ENCODE peak calls at places on chromosomes 2 and 18, in four cellular contexts. P, U, N and K are unnamed samples.

GRCh38 chr2:74142340-74142739 is 5.4 kb downstream of the BOLA3 start:
- DNase-seq in P (no peak), U (no peak), N (peak), K (no peak)

GRCh38 chr18:54766631-54767030 is 61.6 kb upstream of the RAB27B start:
- DNase-seq in P (no peak), U (no peak), N (no peak), K (peak)

GRCh38 chr2:159817278-159817677 is 19.3 kb upstream of the CD302 start:
- DNase-seq in P (no peak), U (no peak), N (peak), K (no peak)

GRCh38 chr2:45922577-45922988 is 271.1 kb downstream of the PRKCE start:
- DNase-seq in P (peak), U (no peak), N (no peak), K (no peak)

GRCh38 chr2:143903172-143903856 is 616.6 kb downstream of the ZEB2 start:
- DNase-seq in P (no peak), U (no peak), N (no peak), K (peak)

GRCh38 chr2:167127135-167127534 is 238.9 kb downstream of the XIRP2 start:
- DNase-seq in P (no peak), U (no peak), N (peak), K (peak)

GRCh38 chr2:157355618-157356017 is 30.0 kb upstream of the ERMN start:
- DNase-seq in P (no peak), U (no peak), N (no peak), K (peak)

GRCh38 chr2:167386694-167387093 is 498.4 kb downstream of the XIRP2 start:
- DNase-seq in P (no peak), U (no peak), N (no peak), K (no peak)

GRCh38 chr2:179726461-179727180 is 134.8 kb downstream of the ZNF385B start:
- DNase-seq in P (no peak), U (no peak), N (no peak), K (no peak)

GRCh38 chr18:44520981-44521672 is 159.6 kb upstream of the SETBP1 start:
- DNase-seq in P (no peak), U (no peak), N (no peak), K (peak)

GRCh38 chr2:164065038-164065437 is 329.2 kb upstream of the FIGN start:
- DNase-seq in P (no peak), U (no peak), N (no peak), K (no peak)

GRCh38 chr2:98508690-98509054 is 64.0 kb downstream of the INPP4A start:
- DNase-seq in P (peak), U (no peak), N (peak), K (peak)

GRCh38 chr2:241901500-241902351 is 32.2 kb downstream of the RTP5 start:
- DNase-seq in P (no peak), U (no peak), N (no peak), K (peak)

GRCh38 chr2:71934595-71935263 is 212.9 kb downstream of the CYP26B1 start:
- DNase-seq in P (peak), U (no peak), N (peak), K (no peak)